ENCODE peak calls at places on chromosomes 16 and 17, in seven cellular contexts. G is HepG2, D is H1, B is SK-N-SH, C is GM12892, E is K562, R is GM12878. N is an unnamed sample.

GRCh38 chr17:80845863-80846671 is 145.6 kb upstream of the CHMP6 start:
- DNase-seq in G (no peak), D (no peak), B (no peak), C (no peak), E (no peak), R (no peak), N (no peak)

GRCh38 chr16:81852347-81852746 is 73.3 kb downstream of the PLCG2 start:
- DNase-seq in G (no peak), D (no peak), B (no peak), C (no peak), E (no peak), R (no peak), N (no peak)

GRCh38 chr17:37737971-37738370 is 6.9 kb downstream of the HNF1B start:
- DNase-seq in G (no peak), D (no peak), B (no peak), C (no peak), E (no peak), R (no peak), N (no peak)

GRCh38 chr17:45843722-45844121 is 959 bp upstream of the SPPL2C start:
- DNase-seq in G (no peak), D (no peak), B (no peak), C (no peak), E (no peak), R (no peak), N (no peak)

GRCh38 chr17:82204831-82205719 is 7.6 kb downstream of the CCDC57 start:
- DNase-seq in G (no peak), D (no peak), B (peak), C (no peak), E (no peak), R (no peak), N (no peak)

GRCh38 chr17:45277992-45278391 is 16.1 kb upstream of the SPATA32 start:
- DNase-seq in G (no peak), D (no peak), B (no peak), C (no peak), E (no peak), R (no peak), N (no peak)

GRCh38 chr17:5986644-5987043 is 83.5 kb upstream of the WSCD1 start:
- DNase-seq in G (no peak), D (no peak), B (no peak), C (no peak), E (no peak), R (no peak), N (no peak)

GRCh38 chr17:73013816-73014663 is 78.4 kb downstream of the SLC39A11 start:
- DNase-seq in G (no peak), D (no peak), B (no peak), C (no peak), E (no peak), R (no peak), N (no peak)

GRCh38 chr16:27698266-27698665 is 148.3 kb downstream of the KATNIP start:
- DNase-seq in G (no peak), D (peak), B (no peak), C (no peak), E (peak), R (no peak), N (no peak)

GRCh38 chr16:85310868-85311585 is 198.8 kb upstream of the CIBAR2 start:
- DNase-seq in G (no peak), D (no peak), B (no peak), C (no peak), E (no peak), R (no peak), N (no peak)

GRCh38 chr16:75062135-75062943 is 54.2 kb downstream of the LDHD start:
- DNase-seq in G (no peak), D (no peak), B (no peak), C (no peak), E (peak), R (no peak), N (no peak)

GRCh38 chr16:56038564-56039098 is 152.7 kb upstream of the GNAO1 start:
- DNase-seq in G (no peak), D (no peak), B (no peak), C (no peak), E (no peak), R (no peak), N (no peak)

GRCh38 chr17:9872852-9873251 is 32.2 kb downstream of the RCVRN start:
- DNase-seq in G (no peak), D (no peak), B (no peak), C (no peak), E (no peak), R (no peak), N (no peak)
- TF ChIP-seq POLR2AphosphoS5 in G (no peak), D (no peak), B (no peak), C (no peak), E (no peak), R (no peak), N (no peak)

GRCh38 chr16:89815639-89816348 is 653 bp downstream of the FANCA start:
- DNase-seq in G (no peak), D (peak), B (peak), C (peak), E (peak), R (no peak), N (no peak)
- TF ChIP-seq TAF1 in G (no peak), D (no peak), B (no peak), C (no peak), E (no peak), R (no peak), N (no peak)

GRCh38 chr17:59696682-59697277 is 10.4 kb downstream of the PTRH2 start:
- DNase-seq in G (no peak), D (no peak), B (no peak), C (no peak), E (no peak), R (peak), N (no peak)
- TF ChIP-seq POLR2AphosphoS5 in G (peak), D (no peak), B (peak), C (peak), E (no peak), R (peak), N (peak)

DNA sequence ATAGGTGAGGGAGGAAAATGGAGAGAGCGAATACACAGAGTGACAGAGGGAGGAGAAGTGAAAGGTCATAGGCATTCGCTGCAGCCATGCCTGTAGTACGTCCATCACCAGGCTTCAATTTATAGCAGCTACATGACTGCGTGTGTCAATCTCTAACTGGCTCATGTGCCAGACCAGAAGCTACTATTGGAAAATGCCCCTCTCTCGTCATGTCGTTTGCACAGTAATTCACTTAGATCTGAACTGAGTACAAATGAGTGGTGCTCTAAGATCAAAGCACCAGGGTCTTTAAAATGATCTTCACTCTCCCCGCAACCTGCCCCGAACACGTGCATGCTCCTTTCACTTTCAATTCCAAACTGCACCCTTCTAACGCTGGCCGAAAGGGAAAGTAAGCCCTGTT is 51.3 kb downstream of the ADCY9 start:
- DNase-seq in G (no peak), D (peak), B (no peak), C (no peak), E (no peak), R (no peak), N (no peak)
- TF ChIP-seq TAF1 in G (no peak), D (no peak), B (no peak), C (no peak), E (no peak), R (no peak), N (no peak)

GRCh38 chr17:56592487-56593072 is 919 bp upstream of the NOG start:
- DNase-seq in G (peak), D (peak), B (peak), C (peak), E (peak), R (no peak), N (peak)

GRCh38 chr17:56583772-56584171 is 9.7 kb upstream of the NOG start:
- DNase-seq in G (no peak), D (no peak), B (no peak), C (no peak), E (no peak), R (no peak), N (no peak)

GRCh38 chr17:56593073-56593740 is at the start of gene NOG:
- DNase-seq in G (no peak), D (peak), B (peak), C (peak), E (no peak), R (no peak), N (peak)

GRCh38 chr17:56581635-56582605 is 11.6 kb upstream of the NOG start:
- DNase-seq in G (no peak), D (no peak), B (no peak), C (no peak), E (no peak), R (no peak), N (no peak)

DNA sequence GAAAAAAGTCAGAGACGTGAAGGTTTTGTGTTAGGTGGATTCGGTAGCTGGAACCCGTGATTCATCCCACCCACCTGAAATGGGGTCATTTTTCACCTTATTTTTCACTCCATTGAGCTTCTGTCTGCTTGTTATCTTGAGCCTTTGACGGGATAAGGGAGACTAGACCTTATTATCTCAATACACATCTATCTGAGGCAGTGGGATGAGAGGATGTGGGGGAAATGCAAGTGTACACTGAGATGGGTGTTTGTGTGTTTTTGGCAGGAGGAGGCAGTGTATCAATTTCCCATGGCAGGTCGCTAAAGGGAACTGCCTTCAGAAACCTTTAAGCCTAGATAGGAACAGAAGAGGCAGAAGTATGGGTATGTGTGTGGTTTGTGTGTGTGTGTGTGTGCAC is 6.2 kb upstream of the NOG start:
- DNase-seq in G (no peak), D (no peak), B (no peak), C (no peak), E (no peak), R (no peak), N (no peak)
- TF ChIP-seq POLR2AphosphoS5 in G (no peak), D (no peak), B (no peak), C (no peak), E (no peak), R (no peak), N (no peak)

GRCh38 chr16:6615661-6616060 is 717.0 kb upstream of the RBFOX1 start:
- DNase-seq in G (no peak), D (no peak), B (no peak), C (no peak), E (no peak), R (no peak), N (no peak)

GRCh38 chr16:6616746-6617145 is 715.9 kb upstream of the RBFOX1 start:
- DNase-seq in G (no peak), D (no peak), B (no peak), C (no peak), E (no peak), R (no peak), N (no peak)

GRCh38 chr16:6611535-6611934 is 721.1 kb upstream of the RBFOX1 start:
- DNase-seq in G (no peak), D (peak), B (no peak), C (no peak), E (peak), R (no peak), N (no peak)
- TF ChIP-seq TAF1 in G (no peak), D (no peak), B (no peak), C (no peak), E (no peak), R (no peak), N (no peak)

GRCh38 chr16:15899538-15900100 is 11.2 kb upstream of the CEP20 start:
- DNase-seq in G (peak), D (no peak), B (no peak), C (peak), E (peak), R (peak), N (peak)
- TF ChIP-seq POLR2AphosphoS5 in G (no peak), D (no peak), B (no peak), C (no peak), E (no peak), R (no peak), N (no peak)

GRCh38 chr17:4426499-4427208 is 7.1 kb upstream of the SPNS3 start:
- DNase-seq in G (no peak), D (no peak), B (no peak), C (no peak), E (no peak), R (no peak), N (no peak)

GRCh38 chr17:4417129-4417667 is 16.5 kb upstream of the SPNS3 start:
- DNase-seq in G (no peak), D (no peak), B (no peak), C (no peak), E (no peak), R (no peak), N (no peak)

GRCh38 chr17:4420692-4421131 is 13.0 kb upstream of the SPNS3 start:
- DNase-seq in G (peak), D (peak), B (peak), C (peak), E (peak), R (peak), N (peak)
- TF ChIP-seq TAF1 in G (no peak), D (no peak), B (no peak), C (no peak), E (no peak), R (no peak), N (no peak)

GRCh38 chr16:78161023-78161729 is 61.7 kb downstream of the WWOX start:
- DNase-seq in G (no peak), D (no peak), B (no peak), C (no peak), E (no peak), R (no peak), N (no peak)
- TF ChIP-seq POLR2AphosphoS5 in G (no peak), D (no peak), B (no peak), C (no peak), E (no peak), R (no peak), N (no peak)